ENCODE peak calls at places on chromosomes 13 and 19, in four cellular contexts. Z is brain microvascular endothelial cell; U is CD8-positive, alpha-beta T cell; H is thoracic aorta. T is an unnamed sample.

GRCh38 chr13:61453121-61453520 is 37.5 kb upstream of the PCDH20 start:
- DNase-seq in H (no peak), Z (no peak), U (no peak), T (no peak)

GRCh38 chr19:54415208-54415900 is at the start of gene TTYH1:
- DNase-seq in H (no peak), Z (no peak), U (peak; percentile 44), T (no peak)

GRCh38 chr13:110023729-110024645 is 237.6 kb upstream of the IRS2 start:
- DNase-seq in H (peak; percentile 22), Z (no peak), U (no peak), T (no peak)

GRCh38 chr13:71485913-71486312 is 381.1 kb downstream of the DACH1 start:
- DNase-seq in H (no peak), Z (no peak), U (no peak), T (no peak)

GRCh38 chr13:75762066-75762937 is 126.2 kb downstream of the LMO7 start:
- DNase-seq in U (peak; percentile 16), H (no peak), Z (no peak), T (no peak)

GRCh38 chr13:71912524-71912923 is 45.5 kb upstream of the DACH1 start:
- DNase-seq in Z (no peak), U (no peak), H (no peak), T (no peak)

GRCh38 chr13:93225610-93226009 is 997 bp upstream of the GPC6 start:
- DNase-seq in H (no peak), Z (no peak), U (no peak), T (no peak)

GRCh38 chr13:29619995-29620394 is 24.5 kb upstream of the SLC7A1 start:
- DNase-seq in H (no peak), U (no peak), Z (no peak), T (no peak)

GRCh38 chr13:95020298-95020987 is 280.8 kb downstream of the ABCC4 start:
- DNase-seq in H (no peak), U (no peak), Z (peak; percentile 39), T (no peak)

GRCh38 chr13:42066542-42066941 is 18.1 kb downstream of the DGKH start:
- DNase-seq in H (no peak), Z (peak; percentile 95), U (no peak), T (peak; percentile 84)

GRCh38 chr19:45598267-45599011 is 3.6 kb downstream of the GPR4 start:
- DNase-seq in Z (no peak), H (no peak), U (peak; percentile 13), T (no peak)

GRCh38 chr19:3369337-3370213 is 3.2 kb downstream of the NFIC start:
- DNase-seq in U (no peak), Z (no peak), H (no peak), T (no peak)

GRCh38 chr19:46717034-46717715 is at the start of gene PRKD2:
- DNase-seq in H (peak; percentile 57), U (peak; percentile 91), Z (peak; percentile 70), T (peak; percentile 43)

GRCh38 chr13:20980420-20980819 is 77.9 kb upstream of the XPO4 start:
- DNase-seq in H (no peak), U (no peak), Z (no peak), T (no peak)

GRCh38 chr13:32632343-32632910 is 46.2 kb downstream of the PDS5B start:
- DNase-seq in H (no peak), U (no peak), Z (no peak), T (no peak)

GRCh38 chr19:42295831-42296525 is 6.0 kb upstream of the PRR19 start:
- DNase-seq in U (peak; percentile 94), Z (no peak), H (no peak), T (no peak)

GRCh38 chr19:39264306-39265290 is 3.6 kb upstream of the IFNL2 start:
- DNase-seq in Z (no peak), H (no peak), U (no peak), T (no peak)

GRCh38 chr19:35986664-35987570 is 8.1 kb upstream of the SDHAF1 start:
- DNase-seq in Z (no peak), H (no peak), U (no peak), T (no peak)

GRCh38 chr19:6773323-6773931 is 919 bp downstream of the VAV1 start:
- DNase-seq in U (peak; percentile 64), H (no peak), Z (no peak), T (no peak)

GRCh38 chr13:104525467-104525866 is 1459.2 kb upstream of the SLC10A2 start:
- DNase-seq in H (no peak), Z (no peak), U (no peak), T (no peak)

GRCh38 chr19:52138614-52139290 is 986 bp downstream of the ZNF616 start:
- DNase-seq in U (no peak), H (no peak), Z (peak; percentile 12), T (no peak)

GRCh38 chr19:36939153-36939552 is 23.0 kb downstream of the ZNF568 start:
- DNase-seq in U (no peak), H (no peak), Z (no peak), T (no peak)

GRCh38 chr19:11238781-11239376 is 540 bp upstream of the ANGPTL8 start:
- DNase-seq in U (no peak), H (no peak), Z (no peak), T (no peak)

GRCh38 chr19:11238041-11238440 is 1.4 kb upstream of the ANGPTL8 start:
- DNase-seq in Z (no peak), H (no peak), U (no peak), T (no peak)

GRCh38 chr19:11234486-11235075 is 4.8 kb upstream of the ANGPTL8 start:
- DNase-seq in H (no peak), Z (no peak), U (no peak), T (no peak)

GRCh38 chr19:11237321-11237720 is 2.1 kb upstream of the ANGPTL8 start:
- DNase-seq in Z (no peak), U (no peak), H (no peak), T (no peak)

DNA sequence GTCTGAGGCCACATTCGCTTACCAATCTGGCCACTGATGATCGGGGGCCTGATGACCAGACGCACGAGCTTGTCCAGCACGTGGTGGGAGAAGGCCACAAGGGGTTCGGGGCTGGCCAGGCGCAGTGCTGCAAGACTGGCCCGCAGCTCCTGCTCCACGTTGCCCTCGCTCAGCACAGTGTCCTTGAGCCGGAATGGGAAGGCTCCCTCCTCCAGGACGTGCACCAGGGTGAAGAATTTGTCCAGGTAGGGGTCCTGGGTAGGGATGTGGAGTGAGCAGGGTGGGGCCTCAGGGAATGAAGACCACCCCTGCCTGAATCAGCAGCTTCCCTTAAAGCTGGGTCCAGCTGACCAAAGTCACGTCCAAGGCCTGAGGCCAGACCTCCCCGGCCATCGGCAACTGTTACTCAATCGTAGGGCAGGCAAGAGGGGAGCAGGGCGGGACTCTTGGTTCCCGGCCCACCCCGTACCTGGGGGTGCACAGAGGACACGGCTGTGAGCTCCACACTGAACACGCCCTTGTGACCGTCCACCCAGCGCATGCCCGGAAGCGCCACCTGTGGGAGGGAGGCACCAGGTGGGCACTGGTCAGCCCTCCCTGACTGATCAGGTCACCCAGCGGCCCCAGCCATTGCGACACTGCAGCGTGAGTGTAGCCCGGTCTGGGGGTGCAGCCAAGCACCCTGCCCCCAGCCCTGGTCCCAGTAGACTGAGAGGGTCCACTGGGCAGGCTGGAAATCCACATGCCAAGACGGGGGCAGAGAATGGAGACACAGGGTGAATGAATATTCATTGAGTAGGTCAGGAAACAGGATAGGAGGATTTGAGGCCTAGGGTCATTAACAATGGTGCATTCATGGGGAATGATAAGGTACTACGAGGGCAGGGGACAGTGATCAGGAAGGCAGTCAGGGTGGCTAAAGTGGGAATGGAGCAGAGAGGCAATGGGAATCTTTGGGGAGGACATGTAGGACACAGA is 2.8 kb upstream of the ANGPTL8 start:
- DNase-seq in Z (no peak), U (no peak), H (no peak), T (no peak)
- H3K27me3 ChIP-seq in Z (no peaks in the 10 kb centered on the region), U (no peaks in the 10 kb centered on the region), H (no peaks in the 10 kb centered on the region), T (no peaks in the 10 kb centered on the region)

GRCh38 chr13:50125556-50126377 is 110.5 kb downstream of the KCNRG start:
- DNase-seq in H (peak; percentile 70), Z (peak; percentile 78), U (peak; percentile 83), T (peak; percentile 66)

GRCh38 chr13:50128406-50129048 is 113.3 kb downstream of the KCNRG start:
- DNase-seq in H (no peak), Z (no peak), U (no peak), T (no peak)

GRCh38 chr13:50127726-50128291 is 112.6 kb downstream of the KCNRG start:
- DNase-seq in Z (no peak), H (no peak), U (no peak), T (no peak)

GRCh38 chr13:50126378-50127016 is 111.3 kb downstream of the KCNRG start:
- DNase-seq in Z (no peak), H (no peak), U (no peak), T (no peak)

GRCh38 chr13:50127017-50127725 is 111.9 kb downstream of the KCNRG start:
- DNase-seq in H (no peak), Z (no peak), U (peak; percentile 49), T (no peak)
- H3K4me3 ChIP-seq in H (peak overlapping the region; percentile 93), Z (peak overlapping the region; percentile 52), U (peak overlapping the region; percentile 87), T (peak overlapping the region; percentile 48)

GRCh38 chr19:13053761-13054604 is 48.7 kb downstream of the LYL1 start:
- DNase-seq in Z (peak; percentile 89), H (no peak), U (no peak), T (peak; percentile 92)
- H3K27me3 ChIP-seq in Z (no peaks in the 10 kb centered on the region), H (no peaks in the 10 kb centered on the region), U (no peaks in the 10 kb centered on the region), T (no peaks in the 10 kb centered on the region)

GRCh38 chr19:29813665-29814064 is 1.9 kb downstream of the CCNE1 start:
- DNase-seq in H (no peak), U (no peak), Z (no peak), T (no peak)

GRCh38 chr19:29811125-29812079 is at the start of gene CCNE1:
- DNase-seq in H (peak; percentile 67), Z (peak; percentile 74), U (peak; percentile 94), T (peak; percentile 32)

GRCh38 chr19:29812080-29812880 is 489 bp downstream of the CCNE1 start:
- DNase-seq in H (no peak), U (no peak), Z (no peak), T (no peak)

GRCh38 chr19:29815231-29815630 is 3.4 kb downstream of the CCNE1 start:
- DNase-seq in Z (no peak), H (no peak), U (no peak), T (no peak)

GRCh38 chr19:29812881-29813275 is 1.1 kb downstream of the CCNE1 start:
- DNase-seq in H (no peak), U (no peak), Z (no peak), T (no peak)
- H3K4me3 ChIP-seq in H (peak overlapping the region; percentile 71), U (peak overlapping the region; percentile 50), Z (peak overlapping the region; percentile 48), T (peak overlapping the region; percentile 53)

GRCh38 chr19:5396963-5397362 is 56.4 kb upstream of the PTPRS start:
- DNase-seq in Z (no peak), H (no peak), U (no peak), T (no peak)
- H3K27me3 ChIP-seq in Z (peaks cover 42% of the 10 kb centered on the region), H (no peaks in the 10 kb centered on the region), U (peaks cover 11% of the 10 kb centered on the region), T (peaks cover 50% of the 10 kb centered on the region)

GRCh38 chr13:39599842-39600241 is 3.2 kb downstream of the LHFPL6 start:
- DNase-seq in Z (no peak), H (no peak), U (no peak), T (no peak)
- H3K4me3 ChIP-seq in Z (no peak overlapping the region), H (peak overlapping the region; percentile 82), U (no peak overlapping the region), T (peak overlapping the region; percentile 29)

DNA sequence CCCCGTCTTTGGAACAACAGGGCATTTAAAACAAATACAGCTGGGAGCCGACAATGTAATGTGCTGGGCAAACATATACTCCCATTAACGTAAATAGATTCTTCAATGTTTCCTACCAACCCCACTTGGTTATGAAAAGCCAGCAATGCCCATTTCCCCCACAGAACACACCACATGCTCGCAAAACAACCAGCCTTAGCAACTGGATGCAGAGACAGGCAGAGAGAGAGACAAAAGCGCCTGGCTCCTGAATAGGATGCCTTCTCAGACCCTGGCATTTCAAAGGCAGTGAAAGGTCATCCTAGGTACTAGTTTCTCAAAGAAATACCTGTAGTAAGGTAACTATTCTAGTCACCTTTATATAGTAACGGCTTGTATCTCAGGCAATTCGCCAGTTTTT is 462.9 kb downstream of the ITGBL1 start:
- DNase-seq in Z (no peak), H (no peak), U (no peak), T (no peak)
- H3K27me3 ChIP-seq in Z (peaks cover 51% of the 10 kb centered on the region), H (no peaks in the 10 kb centered on the region), U (peaks cover 5% of the 10 kb centered on the region), T (peaks cover 27% of the 10 kb centered on the region)

GRCh38 chr19:21482863-21483276 is 22.5 kb upstream of the ZNF429 start:
- DNase-seq in H (no peak), U (peak; percentile 68), Z (no peak), T (no peak)
- H3K4me3 ChIP-seq in H (peak overlapping the region; percentile 63), U (no peak overlapping the region), Z (no peak overlapping the region), T (no peak overlapping the region)

T was measured in AG04450.